ENCODE peak calls at places on chromosomes 6 and 20, in seven cellular contexts. R, D, I, Q, Y, L and X are unnamed samples.

GRCh38 chr6:25062070-25062811 is 126.5 kb upstream of the RIPOR2 start:
- DNase-seq in R (no peak), D (no peak), I (no peak), Q (no peak), Y (no peak), L (no peak), X (no peak)

GRCh38 chr6:73129653-73130443 is 95.4 kb downstream of the KHDC1L start:
- DNase-seq in R (peak; percentile 72), D (peak; percentile 70), I (peak; percentile 84), Q (peak; percentile 81), Y (peak; percentile 86), L (peak; percentile 66), X (peak; percentile 32)

GRCh38 chr6:795046-795445 is 102.1 kb upstream of the EXOC2 start:
- DNase-seq in R (no peak), D (no peak), I (no peak), Q (no peak), Y (no peak), L (no peak), X (no peak)

GRCh38 chr20:47263502-47264084 is 92.9 kb downstream of the ZMYND8 start:
- DNase-seq in R (no peak), D (no peak), I (no peak), Q (no peak), Y (no peak), L (no peak), X (no peak)

GRCh38 chr6:152634773-152635172 is 2.4 kb downstream of the SYNE1 start:
- DNase-seq in R (no peak), D (no peak), I (no peak), Q (no peak), Y (no peak), L (no peak), X (no peak)

GRCh38 chr6:8983202-8983688 is 547.9 kb upstream of the SLC35B3 start:
- DNase-seq in R (peak; percentile 38), D (peak; percentile 67), I (peak; percentile 72), Q (peak; percentile 73), Y (peak; percentile 73), L (peak; percentile 49), X (peak; percentile 56)

GRCh38 chr6:106748547-106749207 is 119.3 kb downstream of the QRSL1 start:
- DNase-seq in R (no peak), D (no peak), I (no peak), Q (no peak), Y (no peak), L (no peak), X (no peak)

GRCh38 chr6:39752835-39753744 is 27.9 kb upstream of the KIF6 start:
- DNase-seq in R (no peak), D (no peak), I (no peak), Q (no peak), Y (no peak), L (peak; percentile 20), X (no peak)

GRCh38 chr6:157892363-157892878 is 69.4 kb downstream of the SNX9 start:
- DNase-seq in R (no peak), D (no peak), I (peak; percentile 30), Q (no peak), Y (no peak), L (no peak), X (no peak)

GRCh38 chr20:46797201-46797600 is 87.8 kb downstream of the SLC2A10 start:
- DNase-seq in R (no peak), D (no peak), I (no peak), Q (no peak), Y (no peak), L (no peak), X (no peak)

GRCh38 chr6:54993294-54993693 is 146.7 kb downstream of the FAM83B start:
- DNase-seq in R (no peak), D (no peak), I (no peak), Q (no peak), Y (no peak), L (no peak), X (no peak)

GRCh38 chr6:125222531-125223455 is 69.2 kb downstream of the TPD52L1 start:
- DNase-seq in R (no peak), D (no peak), I (peak; percentile 25), Q (no peak), Y (no peak), L (no peak), X (no peak)

DNA sequence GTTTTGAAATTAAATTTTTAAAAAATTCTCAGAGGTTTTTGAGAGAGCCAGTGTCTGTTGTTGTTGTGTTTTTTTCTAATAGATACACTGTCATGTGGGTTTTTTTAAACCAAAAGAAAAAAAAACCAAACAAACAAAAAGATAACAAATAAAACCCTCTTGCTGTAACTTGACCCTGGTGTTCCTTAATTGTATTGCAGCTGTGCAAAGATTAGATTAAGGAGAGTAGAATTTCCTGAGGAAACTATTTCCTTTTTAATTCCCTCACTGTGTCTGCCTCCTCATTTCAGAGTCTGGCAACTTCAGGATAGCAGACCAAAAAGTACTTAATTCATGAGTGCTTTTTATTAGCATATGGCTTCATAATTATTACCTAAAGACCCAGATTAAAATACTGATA is 281.9 kb downstream of the EPM2A start:
- DNase-seq in R (no peak), D (no peak), I (peak; percentile 38), Q (no peak), Y (no peak), L (no peak), X (no peak)
- TF ChIP-seq CTCF in R (no peak), D (no peak), I (peak; percentile 18), Q (no peak), Y (no peak), L (no peak), X (peak; percentile 44)

GRCh38 chr20:40776702-40777457 is 87.8 kb upstream of the MAFB start:
- DNase-seq in R (no peak), D (no peak), I (no peak), Q (no peak), Y (no peak), L (no peak), X (no peak)

GRCh38 chr20:40781340-40781916 is 92.4 kb upstream of the MAFB start:
- DNase-seq in R (no peak), D (no peak), I (no peak), Q (peak; percentile 56), Y (no peak), L (no peak), X (no peak)

GRCh38 chr20:40775747-40776146 is 86.7 kb upstream of the MAFB start:
- DNase-seq in R (no peak), D (no peak), I (no peak), Q (no peak), Y (no peak), L (no peak), X (no peak)

GRCh38 chr20:40778894-40779496 is 90.0 kb upstream of the MAFB start:
- DNase-seq in R (no peak), D (no peak), I (no peak), Q (peak; percentile 36), Y (no peak), L (no peak), X (no peak)

GRCh38 chr20:40777653-40778052 is 88.6 kb upstream of the MAFB start:
- DNase-seq in R (no peak), D (no peak), I (no peak), Q (no peak), Y (no peak), L (no peak), X (no peak)
- TF ChIP-seq CTCF in R (no peak), D (no peak), I (no peak), Q (no peak), Y (no peak), L (no peak), X (no peak)

GRCh38 chr20:57609842-57610167 is 10.4 kb downstream of the ZBP1 start:
- DNase-seq in R (no peak), D (no peak), I (no peak), Q (no peak), Y (no peak), L (no peak), X (no peak)
- TF ChIP-seq CTCF in R (no peak), D (no peak), I (no peak), Q (peak; percentile 32), Y (no peak), L (no peak), X (peak; percentile 27)

GRCh38 chr20:9172908-9173307 is 104.0 kb downstream of the PLCB4 start:
- DNase-seq in R (no peak), D (no peak), I (peak; percentile 13), Q (no peak), Y (no peak), L (no peak), X (no peak)
- TF ChIP-seq CTCF in R (peak; percentile 11), D (no peak), I (peak; percentile 16), Q (no peak), Y (peak; percentile 24), L (peak; percentile 4), X (peak; percentile 49)

GRCh38 chr6:81293896-81294295 is 458.6 kb downstream of the TENT5A start:
- DNase-seq in R (no peak), D (no peak), I (no peak), Q (no peak), Y (no peak), L (no peak), X (no peak)
- TF ChIP-seq CTCF in R (no peak), D (no peak), I (no peak), Q (no peak), Y (no peak), L (no peak), X (no peak)

DNA sequence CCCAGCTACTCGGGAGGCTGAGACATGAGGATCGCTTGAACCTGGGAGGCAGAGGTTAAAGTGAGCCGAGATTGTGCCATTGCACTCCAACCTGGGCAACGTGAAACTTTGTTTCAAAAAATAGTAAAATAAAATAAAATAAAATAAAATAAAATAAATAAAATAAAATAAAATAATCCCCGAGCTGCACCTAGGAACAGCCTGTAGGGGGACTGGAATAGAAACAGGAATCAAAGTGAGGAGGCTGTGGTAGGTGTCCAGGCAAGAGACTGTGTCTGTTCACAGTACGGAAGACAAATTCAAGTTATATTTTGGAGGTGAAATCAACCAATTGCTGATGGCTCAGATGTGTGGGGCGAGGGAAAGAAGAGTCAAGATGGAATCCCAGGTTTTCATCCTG is 86.2 kb downstream of the KCNB1 start:
- DNase-seq in R (no peak), D (no peak), I (no peak), Q (no peak), Y (no peak), L (no peak), X (no peak)
- TF ChIP-seq CTCF in R (no peak), D (no peak), I (peak; percentile 5), Q (no peak), Y (no peak), L (no peak), X (peak; percentile 68)